ENCODE peak calls at places on chromosome 9, in six cellular contexts. K is PC-9, U is aorta, I is WERI-Rb-1, Y is epithelial cell of proximal tubule, D is left lung. A is an unnamed sample.

GRCh38 chr9:4016789-4017188 is 283.1 kb downstream of the GLIS3 start:
- DNase-seq in K (no peak), U (no peak), I (no peak), Y (no peak), D (no peak), A (no peak)

GRCh38 chr9:33393581-33393980 is 8.8 kb downstream of the AQP7 start:
- DNase-seq in K (no peak), U (no peak), I (no peak), Y (no peak), D (peak), A (no peak)

GRCh38 chr9:137679249-137679648 is 60.4 kb downstream of the EHMT1 start:
- DNase-seq in K (no peak), U (no peak), I (no peak), Y (no peak), D (no peak), A (no peak)

GRCh38 chr9:91273853-91274552 is 87.7 kb downstream of the AUH start:
- DNase-seq in K (no peak), U (no peak), I (no peak), Y (peak), D (no peak), A (peak)

GRCh38 chr9:116270559-116270958 is 117.0 kb downstream of the PAPPA start:
- DNase-seq in K (no peak), U (no peak), I (no peak), Y (no peak), D (no peak), A (no peak)

GRCh38 chr9:135774794-135775525 is 73.0 kb downstream of the KCNT1 start:
- DNase-seq in K (no peak), U (no peak), I (no peak), Y (no peak), D (no peak), A (no peak)

GRCh38 chr9:108087781-108088180 is 598.2 kb upstream of the KLF4 start:
- DNase-seq in K (no peak), U (no peak), I (no peak), Y (no peak), D (no peak), A (no peak)

GRCh38 chr9:29945012-29945411 is 2371.7 kb upstream of the C9orf72 start:
- DNase-seq in K (no peak), U (no peak), I (no peak), Y (no peak), D (no peak), A (no peak)

GRCh38 chr9:93288341-93288740 is 104.4 kb downstream of the WNK2 start:
- DNase-seq in K (no peak), U (no peak), I (no peak), Y (no peak), D (no peak), A (no peak)

GRCh38 chr9:90502134-90502533 is 140.5 kb downstream of the DIRAS2 start:
- DNase-seq in K (no peak), U (no peak), I (no peak), Y (no peak), D (no peak), A (no peak)

GRCh38 chr9:131264231-131264630 is 12.1 kb downstream of the FAM78A start:
- DNase-seq in K (no peak), U (no peak), I (no peak), Y (no peak), D (peak), A (no peak)

GRCh38 chr9:38048319-38048969 is 20.6 kb downstream of the SHB start:
- DNase-seq in K (no peak), U (peak), I (no peak), Y (no peak), D (no peak), A (no peak)
- H3K4me3 ChIP-seq in K (peak), U (no peak), I (no peak), Y (peak), D (no peak), A (no peak)

DNA sequence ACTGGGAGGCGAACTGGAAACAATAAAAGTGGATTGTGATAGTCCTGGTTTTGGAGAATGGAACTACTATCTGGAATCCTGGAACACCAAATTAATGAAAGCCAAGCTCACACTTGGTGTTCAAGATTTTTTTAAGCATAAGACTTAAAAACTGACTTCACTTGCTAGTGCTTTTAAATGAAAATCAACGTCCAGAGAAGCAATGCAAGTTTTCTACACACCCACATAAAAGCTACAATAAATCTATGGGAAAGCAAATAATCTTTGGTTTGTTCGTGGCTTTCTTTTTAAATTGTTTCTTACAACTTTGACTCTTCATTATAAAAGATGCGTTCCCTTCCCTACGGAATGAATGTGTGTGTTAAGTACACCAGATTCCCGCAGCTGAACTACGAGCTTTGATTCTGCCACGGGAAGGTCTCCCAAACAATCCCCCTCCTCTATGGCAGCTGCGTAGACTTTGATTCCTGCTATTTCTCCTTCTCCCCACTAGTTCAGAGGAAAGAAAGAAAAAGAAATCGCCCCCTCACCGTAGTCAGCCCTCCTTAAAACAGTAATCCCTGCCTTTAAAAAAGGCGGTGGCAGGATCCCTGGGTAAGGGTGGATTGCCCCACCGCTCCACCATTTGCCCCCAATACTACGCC is 1057.2 kb upstream of the DMAC1 start:
- DNase-seq in K (no peak), U (no peak), I (no peak), Y (no peak), D (no peak), A (no peak)
- H3K4me3 ChIP-seq in K (no peak), U (peak), I (peak), Y (peak), D (peak), A (peak)

GRCh38 chr9:120932086-120932818 is 5.7 kb upstream of the TRAF1 start:
- DNase-seq in K (no peak), U (no peak), I (no peak), Y (no peak), D (no peak), A (no peak)
- H3K4me3 ChIP-seq in K (no peak), U (no peak), I (no peak), Y (no peak), D (no peak), A (no peak)

DNA sequence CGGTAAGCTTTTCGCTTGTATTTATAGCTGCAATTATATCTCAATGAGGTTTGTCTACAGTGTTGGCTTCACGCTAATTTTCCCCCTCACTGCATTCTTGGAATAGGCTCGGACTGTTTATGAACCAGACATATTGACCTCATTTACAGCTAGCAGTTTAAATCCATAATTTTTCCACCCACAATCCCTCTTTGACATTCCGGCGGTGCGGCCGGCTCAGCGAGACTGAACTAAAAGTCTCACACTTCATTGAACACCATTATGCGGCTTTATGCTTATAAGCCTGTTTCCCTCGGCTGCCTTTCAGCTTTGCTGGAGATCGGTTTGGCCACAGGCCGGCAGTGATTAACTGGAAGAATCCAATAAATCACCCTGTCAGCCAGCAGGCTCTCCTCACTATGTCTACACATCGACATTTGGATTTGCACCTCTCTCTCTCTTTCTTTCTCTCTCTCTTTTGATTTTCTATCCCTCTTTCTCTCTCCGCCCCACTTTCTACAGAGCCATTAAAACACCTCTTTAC is 315.0 kb upstream of the TLE4 start:
- DNase-seq in K (no peak), U (no peak), I (peak), Y (peak), D (peak), A (peak)
- H3K4me3 ChIP-seq in K (no peak), U (peak), I (peak), Y (peak), D (no peak), A (no peak)

DNA sequence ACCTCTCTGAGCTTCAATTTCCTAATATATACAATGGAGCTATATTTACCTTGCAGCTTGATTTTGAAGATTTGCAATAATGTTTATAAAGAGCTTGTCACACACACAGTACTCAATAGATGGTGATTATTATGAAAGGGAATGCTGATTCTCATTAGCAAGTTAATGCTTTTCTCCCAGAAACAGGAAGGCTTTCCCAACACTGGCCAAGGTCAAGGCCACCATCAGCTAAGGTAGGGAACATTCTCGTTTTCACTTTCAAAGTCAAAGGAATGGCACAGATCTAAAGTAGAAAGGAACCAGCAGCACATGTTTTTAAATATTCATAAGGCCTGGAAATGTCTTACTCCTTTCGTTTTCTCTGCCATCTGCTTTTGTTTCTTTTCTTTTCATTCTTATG is 266.7 kb downstream of the CRB2 start:
- DNase-seq in K (no peak), U (no peak), I (no peak), Y (no peak), D (no peak), A (no peak)
- H3K4me3 ChIP-seq in K (no peak), U (no peak), I (no peak), Y (no peak), D (no peak), A (no peak)

GRCh38 chr9:763692-764091 is 77.8 kb upstream of the DMRT1 start:
- DNase-seq in K (no peak), U (no peak), I (no peak), Y (no peak), D (no peak), A (no peak)
- H3K4me3 ChIP-seq in K (no peak), U (no peak), I (no peak), Y (peak), D (no peak), A (no peak)

A was measured in kidney epithelial cell.